ENCODE peak calls at places on chromosome 15, in four cellular contexts. U is K562, Z is HepG2, H is GM12878. F is an unnamed sample.

GRCh38 chr15:59966262-59966661 is 37.8 kb upstream of the FOXB1 start:
- DNase-seq in U (no peak), Z (no peak), H (no peak), F (no peak)

GRCh38 chr15:79987569-79987955 is 16.6 kb upstream of the BCL2A1 start:
- DNase-seq in U (no peak), Z (no peak), H (no peak), F (no peak)

GRCh38 chr15:58267026-58267425 is 128.8 kb downstream of the AQP9 start:
- DNase-seq in U (no peak), Z (no peak), H (no peak), F (no peak)

GRCh38 chr15:55897560-55898336 is 95.7 kb downstream of the NEDD4 start:
- DNase-seq in U (peak), Z (peak), H (no peak), F (peak)

GRCh38 chr15:47477253-47477652 is 240.1 kb upstream of the SEMA6D start:
- DNase-seq in U (no peak), Z (no peak), H (no peak), F (no peak)

GRCh38 chr15:29969587-29970401 is 113.0 kb upstream of the GOLGA8J start:
- DNase-seq in U (no peak), Z (no peak), H (no peak), F (no peak)

GRCh38 chr15:41968738-41969137 is 3.6 kb downstream of the EHD4 start:
- DNase-seq in U (no peak), Z (no peak), H (peak), F (no peak)

GRCh38 chr15:62833671-62834070 is 208.9 kb upstream of the TPM1 start:
- DNase-seq in U (no peak), Z (no peak), H (no peak), F (no peak)

GRCh38 chr15:100919481-100920405 is 586 bp downstream of the LRRK1 start:
- DNase-seq in U (no peak), Z (no peak), H (no peak), F (peak)

GRCh38 chr15:101479851-101480612 is 9.5 kb downstream of the PCSK6 start:
- DNase-seq in U (no peak), Z (no peak), H (no peak), F (no peak)

GRCh38 chr15:63870043-63870394 is 36.3 kb upstream of the HERC1 start:
- DNase-seq in U (no peak), Z (no peak), H (no peak), F (no peak)

GRCh38 chr15:39720721-39721611 is 61.7 kb downstream of the FSIP1 start:
- DNase-seq in U (no peak), Z (no peak), H (no peak), F (no peak)

GRCh38 chr15:40714144-40714543 is 19.2 kb downstream of the RAD51 start:
- DNase-seq in U (no peak), Z (no peak), H (no peak), F (no peak)

GRCh38 chr15:82021992-82022391 is 23.8 kb downstream of the MEX3B start:
- DNase-seq in U (no peak), Z (no peak), H (no peak), F (peak)

GRCh38 chr15:90762109-90762508 is 45.0 kb downstream of the BLM start:
- DNase-seq in U (no peak), Z (no peak), H (no peak), F (no peak)

GRCh38 chr15:48794697-48795134 is 16.2 kb downstream of the CEP152 start:
- DNase-seq in U (no peak), Z (no peak), H (peak), F (no peak)

GRCh38 chr15:91468861-91469260 is 368.8 kb downstream of the SV2B start:
- DNase-seq in U (no peak), Z (no peak), H (no peak), F (no peak)

GRCh38 chr15:39581501-39582285 is 814 bp downstream of the THBS1 start:
- DNase-seq in U (no peak), Z (peak), H (no peak), F (peak)

GRCh38 chr15:50182233-50183013 is 427 bp downstream of the SLC27A2 start:
- DNase-seq in U (peak), Z (no peak), H (no peak), F (peak)

GRCh38 chr15:89408512-89409183 is 74.0 kb upstream of the POLG start:
- DNase-seq in U (no peak), Z (no peak), H (no peak), F (no peak)

DNA sequence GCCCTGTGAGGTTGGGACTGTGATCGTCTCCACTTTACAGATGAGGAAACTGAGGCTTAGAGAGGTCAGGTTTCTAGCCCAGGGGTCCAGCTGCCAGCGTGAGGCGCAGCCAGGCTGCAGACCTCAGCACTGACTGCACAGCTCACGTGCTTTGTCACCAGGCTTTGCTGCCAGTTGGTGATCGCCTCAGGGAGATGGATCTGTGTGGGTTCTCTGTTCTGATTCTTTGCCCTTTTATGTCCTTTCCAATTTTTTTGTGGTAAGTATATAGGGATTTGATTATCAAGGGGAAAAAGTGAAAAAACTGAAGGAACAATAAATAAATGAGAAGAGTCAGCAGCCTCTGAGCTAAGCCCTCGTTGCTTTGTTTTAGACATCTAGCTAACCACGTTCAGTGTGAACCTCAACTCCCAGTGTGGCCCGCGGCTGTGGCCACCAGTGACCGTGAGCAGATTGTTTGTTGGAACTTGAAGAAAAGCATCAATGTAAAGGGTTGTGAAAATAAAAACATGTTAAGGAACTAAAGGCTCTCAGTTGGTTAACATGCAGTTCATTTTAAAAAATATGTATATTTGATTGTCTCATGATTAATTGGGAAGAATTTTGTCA is 117.6 kb downstream of the PDE8A start:
- DNase-seq in U (no peak), Z (no peak), H (no peak), F (no peak)
- TF ChIP-seq NFIC in U (no peak), Z (no peak), H (no peak), F (no peak)

DNA sequence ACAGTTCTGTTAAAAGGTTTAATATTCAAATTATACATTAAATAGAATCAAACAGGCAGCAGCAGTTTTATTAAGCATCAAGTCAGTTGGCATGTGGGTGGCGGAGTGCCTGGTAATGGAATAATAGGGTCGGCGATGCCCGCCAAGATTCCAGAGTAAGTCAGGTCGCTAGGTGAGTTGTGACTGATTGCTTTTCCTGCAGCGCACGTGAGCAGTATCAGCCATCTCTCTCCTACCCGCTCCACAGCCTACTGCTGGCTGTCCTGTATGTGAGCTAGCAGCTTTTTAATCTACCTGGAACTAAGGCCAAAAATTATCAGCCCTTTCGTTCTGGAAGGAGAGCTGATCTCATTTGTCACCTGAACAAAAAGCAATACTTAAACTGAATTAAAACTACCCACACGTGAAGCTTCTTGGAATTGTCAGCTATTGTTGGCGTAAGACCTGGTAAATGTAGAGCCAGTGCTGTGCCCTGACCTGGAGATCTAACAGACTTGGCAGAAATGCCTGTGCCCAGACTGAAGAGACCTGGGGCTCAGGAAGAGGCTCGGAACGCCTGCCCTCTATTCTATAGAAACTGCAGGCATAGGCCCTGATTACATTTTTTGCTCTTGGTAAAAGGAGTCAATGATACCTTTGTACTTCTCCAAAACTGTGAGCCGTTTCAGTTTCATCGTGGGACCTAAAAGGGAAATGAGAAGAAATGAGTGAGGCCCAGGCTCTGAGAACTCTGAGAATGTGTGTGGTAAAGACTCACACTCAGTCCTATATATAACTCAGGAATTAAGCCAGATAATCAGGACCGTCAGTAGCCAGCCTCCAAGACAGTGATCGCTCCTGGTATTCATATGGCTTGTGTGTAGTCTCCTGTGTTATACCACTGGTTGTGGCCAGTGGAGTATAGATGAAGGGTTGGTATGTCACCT is 21.9 kb downstream of the IDH3A start:
- DNase-seq in U (no peak), Z (no peak), H (peak), F (no peak)
- TF ChIP-seq JUND in U (no peak), Z (no peak), H (no peak), F (no peak)

DNA sequence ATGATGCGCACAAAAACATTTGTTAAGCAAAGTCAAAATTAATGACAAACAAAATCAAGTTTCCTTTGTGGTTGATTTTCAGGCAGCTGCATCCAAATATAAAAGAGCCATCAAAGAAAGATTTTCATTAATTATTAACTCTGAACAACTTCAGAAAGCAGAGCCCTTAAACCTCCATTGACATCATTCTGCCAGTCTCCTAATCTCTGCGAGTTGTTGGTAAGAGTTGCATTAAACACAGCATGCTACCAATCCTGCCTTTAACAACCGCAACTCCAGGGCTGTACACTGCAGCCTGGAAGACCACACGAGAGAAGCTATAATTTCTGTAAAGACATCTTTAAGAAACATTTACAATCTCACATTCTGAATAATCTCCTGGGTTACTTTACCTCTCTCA is 204.6 kb downstream of the NR2F2 start:
- DNase-seq in U (no peak), Z (no peak), H (no peak), F (no peak)
- TF ChIP-seq NFIC in U (no peak), Z (no peak), H (no peak), F (no peak)

GRCh38 chr15:31300208-31300661 is 26.4 kb upstream of the KLF13 start:
- DNase-seq in U (no peak), Z (no peak), H (no peak), F (peak)
- TF ChIP-seq JUND in U (no peak), Z (no peak), H (no peak), F (no peak)

F was measured in SK-N-SH.